ENCODE peak calls at places on chromosomes 7 and 10, in four cellular contexts. J is HCT116, I is kidney, F is fibroblast of lung. L is an unnamed sample.

GRCh38 chr10:34323197-34323596 is 491.9 kb downstream of the PARD3 start:
- DNase-seq in J (no peak), F (peak; percentile 48), I (no peak), L (peak; percentile 18)

GRCh38 chr10:66822801-66823200 is 103.0 kb upstream of the LRRTM3 start:
- DNase-seq in I (no peak), F (no peak), J (no peak), L (no peak)

GRCh38 chr10:124999433-125000365 is 57.8 kb downstream of the ZRANB1 start:
- DNase-seq in J (no peak), F (peak; percentile 92), I (peak; percentile 77), L (peak; percentile 42)

GRCh38 chr10:89609730-89610393 is 35.2 kb downstream of the PANK1 start:
- DNase-seq in I (no peak), J (no peak), F (no peak), L (no peak)

GRCh38 chr7:116952640-116953371 is 495 bp upstream of the ST7 start:
- DNase-seq in J (peak; percentile 28), F (peak; percentile 52), I (no peak), L (peak; percentile 38)

GRCh38 chr7:73555411-73555982 is 2.0 kb downstream of the BCL7B start:
- DNase-seq in F (no peak), J (no peak), I (no peak), L (no peak)

GRCh38 chr7:44750921-44751571 is 2.4 kb downstream of the ZMIZ2 start:
- DNase-seq in F (peak; percentile 12), J (no peak), I (peak; percentile 64), L (no peak)

GRCh38 chr10:76309744-76310441 is 878.5 kb downstream of the LRMDA start:
- DNase-seq in J (no peak), I (no peak), F (peak; percentile 98), L (peak; percentile 79)

GRCh38 chr10:122504551-122504950 is 43.2 kb downstream of the HTRA1 start:
- DNase-seq in F (peak; percentile 95), J (no peak), I (peak; percentile 94), L (peak; percentile 63)

GRCh38 chr7:111101856-111102646 is 11.1 kb downstream of the LRRN3 start:
- DNase-seq in I (no peak), F (no peak), J (no peak), L (no peak)

GRCh38 chr7:100516135-100516812 is 22.7 kb upstream of the AGFG2 start:
- DNase-seq in I (no peak), F (peak; percentile 97), J (no peak), L (peak; percentile 66)

GRCh38 chr7:101243786-101244384 is 996 bp downstream of the FIS1 start:
- DNase-seq in F (peak; percentile 39), J (no peak), I (no peak), L (no peak)

GRCh38 chr10:48494073-48494472 is 110.8 kb downstream of the ARHGAP22 start:
- DNase-seq in I (no peak), F (no peak), J (no peak), L (no peak)

GRCh38 chr10:66550351-66550750 is 375.5 kb upstream of the LRRTM3 start:
- DNase-seq in F (no peak), J (no peak), I (no peak), L (no peak)

GRCh38 chr10:128337860-128338378 is 211.7 kb upstream of the MKI67 start:
- DNase-seq in J (no peak), F (no peak), I (no peak), L (no peak)

GRCh38 chr7:55254242-55254595 is 110.9 kb upstream of the LANCL2 start:
- DNase-seq in J (no peak), F (no peak), I (no peak), L (no peak)

GRCh38 chr7:111903797-111904196 is 302.4 kb downstream of the DOCK4 start:
- DNase-seq in I (no peak), J (no peak), F (peak; percentile 6), L (peak; percentile 1)

GRCh38 chr7:30970594-30971094 is 6.9 kb downstream of the GHRHR start:
- DNase-seq in F (no peak), J (no peak), I (no peak), L (no peak)

GRCh38 chr10:113438660-113439059 is 114.2 kb upstream of the HABP2 start:
- DNase-seq in I (no peak), F (peak; percentile 27), J (no peak), L (no peak)

GRCh38 chr7:148304456-148304855 is 286.1 kb upstream of the C7orf33 start:
- DNase-seq in F (no peak), I (no peak), J (no peak), L (no peak)

GRCh38 chr7:69374036-69374420 is 224.2 kb upstream of the AUTS2 start:
- DNase-seq in I (no peak), J (no peak), F (peak; percentile 62), L (no peak)

GRCh38 chr7:12584940-12585339 is 14.4 kb downstream of the SCIN start:
- DNase-seq in F (peak; percentile 51), J (no peak), I (no peak), L (peak; percentile 44)

GRCh38 chr10:62618576-62619408 is 185.7 kb upstream of the ADO start:
- DNase-seq in J (no peak), I (no peak), F (peak; percentile 92), L (peak; percentile 94)

GRCh38 chr10:75683158-75683557 is 251.7 kb downstream of the LRMDA start:
- DNase-seq in I (no peak), F (no peak), J (no peak), L (no peak)

GRCh38 chr10:97279121-97279815 is 13.2 kb downstream of the ARHGAP19 start:
- DNase-seq in J (no peak), F (peak; percentile 14), I (no peak), L (no peak)

GRCh38 chr7:155003215-155003999 is 483 bp upstream of the PAXIP1 start:
- DNase-seq in I (peak; percentile 94), J (peak; percentile 35), F (peak; percentile 71), L (peak; percentile 46)

GRCh38 chr7:155002411-155003214 is at the start of gene PAXIP1:
- DNase-seq in F (peak; percentile 13), I (peak; percentile 83), J (no peak), L (no peak)

GRCh38 chr7:154998481-154998880 is 4.4 kb downstream of the PAXIP1 start:
- DNase-seq in I (no peak), J (no peak), F (no peak), L (no peak)

GRCh38 chr7:155001756-155002410 is 1.0 kb downstream of the PAXIP1 start:
- DNase-seq in J (no peak), I (no peak), F (peak; percentile 3), L (peak; percentile 2)

DNA sequence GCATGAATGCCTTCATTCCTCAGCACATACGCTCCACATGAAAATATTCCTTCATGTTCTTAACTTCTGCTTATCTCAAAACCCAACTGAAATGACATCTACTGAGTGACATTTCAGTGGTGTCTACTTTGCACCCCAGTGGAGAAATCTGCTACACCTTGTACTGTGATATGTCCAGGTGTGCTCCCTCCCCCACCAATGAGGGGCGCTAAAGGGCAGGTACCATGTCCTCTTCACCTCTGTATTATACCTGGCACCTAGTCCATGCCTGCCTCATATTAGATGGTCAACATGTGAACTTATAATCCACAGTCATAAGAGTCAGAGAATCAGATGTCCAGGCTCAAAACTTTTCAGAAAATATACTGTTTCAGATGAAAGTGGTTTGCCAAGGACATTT is 2.1 kb downstream of the PAXIP1 start:
- DNase-seq in I (no peak), J (no peak), F (no peak), L (no peak)
- TF ChIP-seq CTCF in I (no peak), J (peak; percentile 63), F (no peak), L (peak; percentile 26)

GRCh38 chr7:135712182-135712782 is 15.7 kb downstream of the SLC13A4 start:
- DNase-seq in F (no peak), I (no peak), J (no peak), L (no peak)

GRCh38 chr7:135709508-135709907 is 18.5 kb downstream of the SLC13A4 start:
- DNase-seq in F (no peak), I (no peak), J (no peak), L (no peak)

GRCh38 chr7:135712796-135713195 is 15.2 kb downstream of the SLC13A4 start:
- DNase-seq in I (no peak), F (no peak), J (no peak), L (no peak)

GRCh38 chr7:135708041-135708440 is 19.9 kb downstream of the SLC13A4 start:
- DNase-seq in I (no peak), J (no peak), F (no peak), L (no peak)

DNA sequence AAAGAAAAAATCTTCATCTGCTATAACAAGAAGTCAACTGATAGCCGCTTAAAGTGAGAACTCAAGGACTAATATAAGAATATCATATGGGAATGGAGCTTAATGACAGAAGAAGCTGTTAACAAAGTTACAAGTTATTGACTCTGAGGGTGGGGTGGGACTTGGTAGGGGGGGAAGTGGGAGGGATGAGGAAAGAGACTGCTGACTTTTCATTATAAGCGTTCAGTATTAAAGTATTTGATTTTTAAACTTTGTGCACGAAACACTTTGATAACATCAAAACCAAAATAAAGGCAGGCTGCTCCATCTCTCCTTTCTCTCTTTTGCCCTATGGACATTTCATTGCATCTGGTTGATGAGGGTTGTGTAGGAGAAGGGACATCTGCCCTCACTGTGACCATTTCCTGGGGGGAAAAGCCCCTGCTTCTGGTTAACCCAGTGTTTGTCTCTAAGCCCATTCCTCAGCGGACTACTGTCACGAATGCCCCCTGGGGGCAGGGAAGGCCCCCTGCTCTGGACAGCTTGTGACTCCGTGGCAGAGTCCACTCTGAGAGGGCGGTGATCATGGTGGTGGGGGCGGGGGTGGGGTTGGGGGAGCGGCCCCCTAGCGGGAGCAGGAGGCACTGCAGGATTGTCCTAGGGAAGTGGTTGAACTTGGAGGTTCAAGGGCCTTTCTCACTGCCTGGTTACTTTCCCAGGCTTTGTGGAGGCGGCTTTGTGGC is 17.4 kb downstream of the SLC13A4 start:
- DNase-seq in J (no peak), I (no peak), F (no peak), L (no peak)
- TF ChIP-seq CTCF in J (peak; percentile 49), I (peak; percentile 34), F (peak; percentile 51), L (peak; percentile 85)

DNA sequence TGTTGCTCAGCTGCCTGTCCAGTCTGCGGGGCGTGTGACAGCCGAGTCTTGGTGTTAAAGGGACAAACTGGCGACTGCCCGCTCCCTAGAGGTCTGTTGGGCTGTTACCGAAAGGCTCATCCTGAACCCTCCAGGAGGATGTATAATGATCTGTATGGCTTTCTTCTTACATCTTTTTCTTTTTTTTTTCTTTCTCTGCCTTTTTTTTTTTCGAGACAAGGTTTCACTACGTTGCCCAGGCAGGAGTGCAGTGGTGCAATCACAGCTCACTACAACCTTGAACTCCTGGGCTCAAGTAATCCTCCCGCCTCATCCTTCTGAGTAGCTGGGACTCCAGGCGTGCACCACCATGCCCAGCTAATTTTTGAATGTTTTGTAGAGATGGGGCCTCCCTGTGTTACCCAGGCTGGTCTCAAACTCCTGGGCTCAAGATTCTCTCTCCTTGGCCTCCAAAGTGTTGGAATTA is 857 bp downstream of the INTS15 start:
- DNase-seq in I (no peak), J (no peak), F (no peak), L (no peak)
- TF ChIP-seq CTCF in I (no peak), J (no peak), F (no peak), L (no peak)

DNA sequence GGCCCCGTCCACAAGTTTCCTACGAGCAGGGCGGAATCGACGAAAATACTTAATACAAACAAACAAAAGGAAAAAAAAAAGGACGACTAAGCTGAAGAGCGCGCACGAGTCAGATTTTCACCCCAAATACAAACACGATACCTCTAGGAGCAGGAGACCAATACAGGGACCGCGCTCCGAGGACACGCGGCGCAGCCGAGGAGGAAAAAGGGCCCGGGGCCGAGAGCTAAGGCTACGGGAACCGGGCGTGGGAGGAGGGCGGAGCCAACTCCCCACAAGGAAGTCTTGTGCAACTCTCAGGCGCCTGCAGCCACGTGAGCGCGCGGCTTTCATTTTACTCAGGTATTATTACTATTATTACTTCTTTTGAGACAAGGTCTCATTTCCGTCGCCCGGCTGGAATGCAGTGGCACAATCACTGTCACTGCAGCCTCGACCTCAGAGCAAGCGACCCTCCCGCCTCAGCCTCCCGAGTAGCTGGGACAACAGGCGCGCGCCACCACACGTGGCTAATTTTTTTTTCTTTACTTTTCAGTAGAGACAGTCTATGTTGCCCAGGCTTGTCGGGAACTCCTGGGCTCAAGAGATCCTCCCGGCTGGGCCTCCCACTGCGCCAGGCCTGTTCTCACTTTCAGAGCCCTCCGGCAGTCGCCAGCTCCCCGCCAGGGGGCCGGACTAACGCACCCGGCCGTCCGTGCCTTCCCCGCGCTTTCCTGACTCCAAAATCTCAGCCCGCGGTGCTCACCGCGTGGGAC is 1.2 kb downstream of the HNRNPF start:
- DNase-seq in F (peak; percentile 90), J (peak; percentile 76), I (peak; percentile 98), L (peak; percentile 82)
- TF ChIP-seq CTCF in F (peak; percentile 46), J (peak; percentile 41), I (peak; percentile 5), L (peak; percentile 74)

L was measured in HFFc6.